ENCODE peak calls at places on chromosomes 11 and 22, in eight cellular contexts. One of them, this sample, is unnamed.
A peak's percentile ranks its signal among the peaks of the same experiment; 100 is the strongest.

GRCh38 chr22:36816635-36817428 is at the start of gene PVALB:
- DNase-seq in glomerular endothelial cell: no peak
- DNase-seq in body of pancreas: peak; percentile 6
- DNase-seq in ovary: peak; percentile 61
- DNase-seq in non-pigmented ciliary epithelial cell: no peak
- DNase-seq in pulmonary artery endothelial cell: no peak
- DNase-seq in amniotic stem cell: no peak
- DNase-seq in D721Med: no peak
- DNase-seq in this sample: no peak

GRCh38 chr11:119702261-119702591 is 26.8 kb downstream of the NECTIN1 start:
- DNase-seq in ovary: no peak
- DNase-seq in pulmonary artery endothelial cell: no peak
- DNase-seq in D721Med: peak; percentile 83
- DNase-seq in body of pancreas: peak; percentile 33
- DNase-seq in amniotic stem cell: no peak
- DNase-seq in non-pigmented ciliary epithelial cell: no peak
- DNase-seq in glomerular endothelial cell: no peak
- DNase-seq in this sample: no peak

GRCh38 chr22:43234299-43234988 is 47.5 kb upstream of the TTLL12 start:
- DNase-seq in ovary: peak; percentile 71
- DNase-seq in glomerular endothelial cell: no peak
- DNase-seq in amniotic stem cell: no peak
- DNase-seq in pulmonary artery endothelial cell: no peak
- DNase-seq in D721Med: no peak
- DNase-seq in body of pancreas: no peak
- DNase-seq in non-pigmented ciliary epithelial cell: no peak
- DNase-seq in this sample: no peak

GRCh38 chr11:12540075-12540685 is 134.0 kb upstream of the TEAD1 start:
- DNase-seq in glomerular endothelial cell: no peak
- DNase-seq in non-pigmented ciliary epithelial cell: no peak
- DNase-seq in ovary: no peak
- DNase-seq in pulmonary artery endothelial cell: no peak
- DNase-seq in amniotic stem cell: no peak
- DNase-seq in body of pancreas: no peak
- DNase-seq in D721Med: no peak
- DNase-seq in this sample: no peak

GRCh38 chr11:7703785-7704184 is 2.5 kb downstream of the OVCH2 start:
- DNase-seq in ovary: no peak
- DNase-seq in non-pigmented ciliary epithelial cell: no peak
- DNase-seq in D721Med: no peak
- DNase-seq in amniotic stem cell: no peak
- DNase-seq in glomerular endothelial cell: no peak
- DNase-seq in pulmonary artery endothelial cell: no peak
- DNase-seq in body of pancreas: no peak
- DNase-seq in this sample: no peak

GRCh38 chr11:94493146-94493442 is 550 bp downstream of the MRE11 start:
- DNase-seq in D721Med: no peak
- DNase-seq in non-pigmented ciliary epithelial cell: no peak
- DNase-seq in pulmonary artery endothelial cell: no peak
- DNase-seq in glomerular endothelial cell: no peak
- DNase-seq in body of pancreas: no peak
- DNase-seq in amniotic stem cell: no peak
- DNase-seq in ovary: no peak
- DNase-seq in this sample: no peak

GRCh38 chr11:27722117-27722844 is 22.0 kb upstream of the BDNF start:
- DNase-seq in non-pigmented ciliary epithelial cell: no peak
- DNase-seq in amniotic stem cell: no peak
- DNase-seq in body of pancreas: no peak
- DNase-seq in glomerular endothelial cell: no peak
- DNase-seq in ovary: no peak
- DNase-seq in pulmonary artery endothelial cell: no peak
- DNase-seq in D721Med: no peak
- DNase-seq in this sample: no peak

GRCh38 chr11:26847459-26847858 is 125.6 kb upstream of the SLC5A12 start:
- DNase-seq in amniotic stem cell: no peak
- DNase-seq in pulmonary artery endothelial cell: no peak
- DNase-seq in glomerular endothelial cell: no peak
- DNase-seq in ovary: no peak
- DNase-seq in body of pancreas: peak; percentile 2
- DNase-seq in D721Med: no peak
- DNase-seq in non-pigmented ciliary epithelial cell: no peak
- DNase-seq in this sample: no peak

GRCh38 chr11:120747801-120748484 is 236.4 kb downstream of the GRIK4 start:
- DNase-seq in non-pigmented ciliary epithelial cell: no peak
- DNase-seq in amniotic stem cell: no peak
- DNase-seq in pulmonary artery endothelial cell: no peak
- DNase-seq in ovary: no peak
- DNase-seq in glomerular endothelial cell: no peak
- DNase-seq in D721Med: peak; percentile 35
- DNase-seq in body of pancreas: no peak
- DNase-seq in this sample: no peak

GRCh38 chr22:28711820-28712777 is 29.5 kb downstream of the CHEK2 start:
- DNase-seq in body of pancreas: peak; percentile 6
- DNase-seq in ovary: no peak
- DNase-seq in pulmonary artery endothelial cell: no peak
- DNase-seq in D721Med: no peak
- DNase-seq in non-pigmented ciliary epithelial cell: peak; percentile 96
- DNase-seq in amniotic stem cell: peak; percentile 79
- DNase-seq in glomerular endothelial cell: peak; percentile 7
- DNase-seq in this sample: no peak

GRCh38 chr11:75195164-75195962 is 44.5 kb downstream of the SLCO2B1 start:
- DNase-seq in non-pigmented ciliary epithelial cell: no peak
- DNase-seq in amniotic stem cell: no peak
- DNase-seq in body of pancreas: peak; percentile 69
- DNase-seq in ovary: no peak
- DNase-seq in D721Med: no peak
- DNase-seq in pulmonary artery endothelial cell: no peak
- DNase-seq in glomerular endothelial cell: no peak
- DNase-seq in this sample: no peak

GRCh38 chr11:73141309-73142127 is 600 bp downstream of the FCHSD2 start:
- DNase-seq in pulmonary artery endothelial cell: no peak
- DNase-seq in D721Med: no peak
- DNase-seq in amniotic stem cell: peak; percentile 28
- DNase-seq in non-pigmented ciliary epithelial cell: no peak
- DNase-seq in ovary: peak; percentile 85
- DNase-seq in body of pancreas: peak; percentile 74
- DNase-seq in glomerular endothelial cell: no peak
- DNase-seq in this sample: no peak

GRCh38 chr11:115613986-115614625 is 109.9 kb upstream of the CADM1 start:
- DNase-seq in amniotic stem cell: peak; percentile 39
- DNase-seq in glomerular endothelial cell: no peak
- DNase-seq in body of pancreas: no peak
- DNase-seq in non-pigmented ciliary epithelial cell: peak; percentile 46
- DNase-seq in D721Med: no peak
- DNase-seq in ovary: no peak
- DNase-seq in pulmonary artery endothelial cell: no peak
- DNase-seq in this sample: peak; percentile 46

GRCh38 chr22:30605449-30606110 is 1.4 kb upstream of the TCN2 start:
- DNase-seq in non-pigmented ciliary epithelial cell: no peak
- DNase-seq in body of pancreas: peak; percentile 68
- DNase-seq in pulmonary artery endothelial cell: no peak
- DNase-seq in glomerular endothelial cell: no peak
- DNase-seq in amniotic stem cell: no peak
- DNase-seq in D721Med: no peak
- DNase-seq in ovary: peak; percentile 52
- DNase-seq in this sample: no peak

This sample was measured in Panc1.